ENCODE peak calls at places on chromosomes 11 and 22, in five cellular contexts. Y, E, Z, N and M are unnamed samples.

GRCh38 chr11:34143048-34143447 is 37.6 kb downstream of the NAT10 start:
- DNase-seq in Y (no peak), E (no peak), Z (no peak), N (no peak), M (no peak)

GRCh38 chr22:29369460-29369859 is 18.9 kb downstream of the AP1B1 start:
- DNase-seq in Y (peak), E (no peak), Z (no peak), N (no peak), M (no peak)

GRCh38 chr11:76184551-76184993 is 21.7 kb downstream of the WNT11 start:
- DNase-seq in Y (no peak), E (no peak), Z (no peak), N (no peak), M (no peak)

GRCh38 chr11:115645631-115646271 is 141.5 kb upstream of the CADM1 start:
- DNase-seq in Y (no peak), E (no peak), Z (no peak), N (no peak), M (no peak)

GRCh38 chr22:36916034-36916433 is 2.6 kb downstream of the CSF2RB start:
- DNase-seq in Y (no peak), E (no peak), Z (no peak), N (no peak), M (no peak)

GRCh38 chr11:78795862-78796261 is 221.2 kb upstream of the NARS2 start:
- DNase-seq in Y (no peak), E (no peak), Z (no peak), N (no peak), M (no peak)

GRCh38 chr11:67468509-67468834 is 579 bp downstream of the TMEM134 start:
- DNase-seq in Y (no peak), E (no peak), Z (no peak), N (no peak), M (no peak)

GRCh38 chr11:69650081-69650831 is 9.3 kb downstream of the CCND1 start:
- DNase-seq in Y (no peak), E (no peak), Z (no peak), N (peak), M (no peak)

GRCh38 chr11:73978576-73979086 is 4.0 kb downstream of the UCP2 start:
- DNase-seq in Y (peak), E (no peak), Z (no peak), N (no peak), M (no peak)

GRCh38 chr11:90496722-90497121 is 273.9 kb upstream of the CHORDC1 start:
- DNase-seq in Y (no peak), E (no peak), Z (no peak), N (no peak), M (no peak)

GRCh38 chr11:111733009-111733408 is 33.2 kb downstream of the PPP2R1B start:
- DNase-seq in Y (no peak), E (no peak), Z (no peak), N (no peak), M (no peak)

GRCh38 chr11:24679686-24680318 is 182.9 kb downstream of the LUZP2 start:
- DNase-seq in Y (no peak), E (no peak), Z (no peak), N (no peak), M (no peak)

GRCh38 chr11:119759747-119760412 is 30.9 kb upstream of the NECTIN1 start:
- DNase-seq in Y (no peak), E (no peak), Z (no peak), N (no peak), M (no peak)

GRCh38 chr22:45268167-45268957 is 16.4 kb upstream of the UPK3A start:
- DNase-seq in Y (no peak), E (no peak), Z (no peak), N (peak), M (no peak)

GRCh38 chr11:132838621-132839020 is 693.7 kb downstream of the OPCML start:
- DNase-seq in Y (no peak), E (no peak), Z (no peak), N (no peak), M (no peak)

GRCh38 chr11:83219095-83219494 is 25.6 kb downstream of the ANKRD42 start:
- DNase-seq in Y (no peak), E (no peak), Z (no peak), N (no peak), M (no peak)

GRCh38 chr22:37202706-37203105 is 9.6 kb downstream of the SSTR3 start:
- DNase-seq in Y (no peak), E (no peak), Z (no peak), N (no peak), M (no peak)

GRCh38 chr22:35966314-35967045 is 62.1 kb downstream of the RBFOX2 start:
- DNase-seq in Y (no peak), E (no peak), Z (no peak), N (no peak), M (no peak)

GRCh38 chr11:83257638-83258229 is 28.4 kb downstream of the CCDC90B start:
- DNase-seq in Y (no peak), E (no peak), Z (no peak), N (peak), M (no peak)

GRCh38 chr11:3886985-3887384 is 31.5 kb downstream of the STIM1 start:
- DNase-seq in Y (no peak), E (no peak), Z (no peak), N (no peak), M (no peak)

GRCh38 chr22:28978158-28978557 is 83.5 kb downstream of the C22orf31 start:
- DNase-seq in Y (no peak), E (no peak), Z (no peak), N (peak), M (no peak)

GRCh38 chr22:31970490-31971444 is 26.4 kb downstream of the YWHAH start:
- DNase-seq in Y (peak), E (peak), Z (peak), N (peak), M (peak)